ENCODE peak calls at places on chromosomes 16 and 17, in nine cellular contexts. One of them, this sample, is unnamed.

GRCh38 chr17:48597775-48598631 is 4.4 kb upstream of the HOXB5 start:
- DNase-seq in ascending aorta: peak; percentile 82
- DNase-seq in fibroblast of pulmonary artery: no peak
- DNase-seq in WTC11: no peak
- DNase-seq in GM12865: peak; percentile 34
- DNase-seq in dorsolateral prefrontal cortex: no peak
- DNase-seq in HCT116: no peak
- DNase-seq in nephron progenitor cell: peak; percentile 57
- DNase-seq in A549: no peak
- DNase-seq in this sample: peak; percentile 76

GRCh38 chr17:74563358-74563757 is 4.0 kb downstream of the CD300H start:
- DNase-seq in GM12865: no peak
- DNase-seq in HCT116: no peak
- DNase-seq in dorsolateral prefrontal cortex: no peak
- DNase-seq in WTC11: no peak
- DNase-seq in fibroblast of pulmonary artery: no peak
- DNase-seq in ascending aorta: no peak
- DNase-seq in nephron progenitor cell: no peak
- DNase-seq in A549: no peak
- DNase-seq in this sample: no peak

GRCh38 chr17:76560036-76560876 is 20.4 kb downstream of the PRCD start:
- DNase-seq in GM12865: peak; percentile 25
- DNase-seq in fibroblast of pulmonary artery: no peak
- DNase-seq in ascending aorta: no peak
- DNase-seq in WTC11: no peak
- DNase-seq in A549: no peak
- DNase-seq in nephron progenitor cell: no peak
- DNase-seq in HCT116: no peak
- DNase-seq in dorsolateral prefrontal cortex: no peak
- DNase-seq in this sample: no peak

GRCh38 chr17:21396237-21396636 is 20.1 kb downstream of the KCNJ12 start:
- DNase-seq in dorsolateral prefrontal cortex: no peak
- DNase-seq in nephron progenitor cell: no peak
- DNase-seq in fibroblast of pulmonary artery: no peak
- DNase-seq in HCT116: no peak
- DNase-seq in A549: no peak
- DNase-seq in ascending aorta: no peak
- DNase-seq in WTC11: no peak
- DNase-seq in GM12865: no peak
- DNase-seq in this sample: no peak

GRCh38 chr17:10698116-10698818 is 873 bp downstream of the ADPRM start:
- DNase-seq in HCT116: no peak
- DNase-seq in fibroblast of pulmonary artery: peak; percentile 24
- DNase-seq in nephron progenitor cell: no peak
- DNase-seq in GM12865: peak; percentile 14
- DNase-seq in dorsolateral prefrontal cortex: no peak
- DNase-seq in WTC11: no peak
- DNase-seq in ascending aorta: no peak
- DNase-seq in A549: peak; percentile 17
- DNase-seq in this sample: peak; percentile 26

GRCh38 chr17:41446806-41447205 is 6.0 kb upstream of the KRT38 start:
- DNase-seq in nephron progenitor cell: no peak
- DNase-seq in WTC11: no peak
- DNase-seq in A549: no peak
- DNase-seq in HCT116: no peak
- DNase-seq in dorsolateral prefrontal cortex: no peak
- DNase-seq in GM12865: no peak
- DNase-seq in ascending aorta: no peak
- DNase-seq in fibroblast of pulmonary artery: peak; percentile 69
- DNase-seq in this sample: no peak

GRCh38 chr17:68398731-68399637 is 58.3 kb downstream of the WIPI1 start:
- DNase-seq in A549: peak; percentile 96
- DNase-seq in HCT116: peak; percentile 72
- DNase-seq in GM12865: peak; percentile 80
- DNase-seq in nephron progenitor cell: peak; percentile 62
- DNase-seq in ascending aorta: no peak
- DNase-seq in dorsolateral prefrontal cortex: no peak
- DNase-seq in WTC11: peak; percentile 75
- DNase-seq in fibroblast of pulmonary artery: peak; percentile 83
- DNase-seq in this sample: peak; percentile 82

GRCh38 chr16:10868562-10869469 is 8.2 kb upstream of the CIITA start:
- DNase-seq in ascending aorta: no peak
- DNase-seq in nephron progenitor cell: no peak
- DNase-seq in GM12865: peak; percentile 79
- DNase-seq in WTC11: no peak
- DNase-seq in HCT116: no peak
- DNase-seq in fibroblast of pulmonary artery: no peak
- DNase-seq in A549: no peak
- DNase-seq in dorsolateral prefrontal cortex: peak; percentile 41
- DNase-seq in this sample: peak; percentile 65

GRCh38 chr16:90044111-90044551 is 24.9 kb upstream of the DBNDD1 start:
- DNase-seq in A549: peak; percentile 76
- DNase-seq in nephron progenitor cell: no peak
- DNase-seq in GM12865: no peak
- DNase-seq in ascending aorta: no peak
- DNase-seq in WTC11: no peak
- DNase-seq in fibroblast of pulmonary artery: no peak
- DNase-seq in dorsolateral prefrontal cortex: no peak
- DNase-seq in HCT116: peak; percentile 44
- DNase-seq in this sample: peak; percentile 15

GRCh38 chr16:22672830-22673210 is 141.1 kb upstream of the HS3ST2 start:
- DNase-seq in ascending aorta: peak; percentile 59
- DNase-seq in WTC11: no peak
- DNase-seq in A549: no peak
- DNase-seq in nephron progenitor cell: no peak
- DNase-seq in fibroblast of pulmonary artery: no peak
- DNase-seq in GM12865: no peak
- DNase-seq in dorsolateral prefrontal cortex: no peak
- DNase-seq in HCT116: no peak
- DNase-seq in this sample: no peak

DNA sequence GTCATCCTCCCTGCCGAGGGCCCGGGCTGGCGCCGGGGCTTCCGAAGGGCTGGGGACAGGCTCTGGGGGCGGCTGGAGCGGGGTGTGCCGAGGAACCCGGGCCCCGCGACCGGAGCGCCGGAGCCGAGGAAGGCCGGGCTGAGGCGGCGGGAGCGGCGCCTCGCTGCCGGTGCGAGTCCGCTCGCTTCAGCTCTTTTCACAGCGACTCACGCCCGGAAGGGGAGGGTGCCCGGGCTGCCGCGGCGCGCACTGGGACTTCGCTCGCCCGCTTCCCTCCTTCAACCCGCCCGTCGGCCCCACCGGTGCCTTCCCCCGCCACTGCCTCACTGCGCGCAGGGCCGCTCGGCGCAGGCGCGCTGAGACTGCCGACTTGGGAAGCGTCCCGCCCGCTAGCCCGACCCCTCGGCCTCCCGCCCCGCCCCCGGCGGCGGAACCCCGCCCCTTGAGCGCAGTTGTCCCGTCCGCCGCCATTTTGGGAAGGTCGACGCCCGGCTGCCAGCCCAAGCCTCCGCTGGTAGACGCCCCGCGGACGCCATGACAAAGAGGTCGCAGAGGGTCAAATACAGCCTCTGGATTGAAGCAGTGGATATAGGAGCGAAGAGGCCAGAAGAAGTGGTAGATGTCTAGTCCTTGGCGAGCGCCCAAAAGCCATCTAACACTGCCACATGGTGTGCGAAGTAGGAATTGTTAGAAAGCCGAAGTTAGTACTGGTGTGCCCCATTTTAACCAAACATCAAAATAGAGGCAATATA is at the start of gene UBE2G1:
- DNase-seq in ascending aorta: peak; percentile 99
- DNase-seq in A549: peak; percentile 99
- DNase-seq in dorsolateral prefrontal cortex: peak; percentile 97
- DNase-seq in fibroblast of pulmonary artery: peak; percentile 97
- DNase-seq in GM12865: peak; percentile 99
- DNase-seq in WTC11: peak; percentile 100
- DNase-seq in HCT116: peak; percentile 93
- DNase-seq in nephron progenitor cell: peak; percentile 100
- DNase-seq in this sample: peak; percentile 98
- TF ChIP-seq CTCF in ascending aorta: peak; percentile 21
- TF ChIP-seq CTCF in A549: peak; percentile 64
- TF ChIP-seq CTCF in dorsolateral prefrontal cortex: peak; percentile 33
- TF ChIP-seq CTCF in fibroblast of pulmonary artery: peak; percentile 23
- TF ChIP-seq CTCF in GM12865: peak; percentile 28
- TF ChIP-seq CTCF in WTC11: no peak
- TF ChIP-seq CTCF in HCT116: peak; percentile 38
- TF ChIP-seq CTCF in nephron progenitor cell: peak; percentile 29
- TF ChIP-seq CTCF in this sample: no peak

DNA sequence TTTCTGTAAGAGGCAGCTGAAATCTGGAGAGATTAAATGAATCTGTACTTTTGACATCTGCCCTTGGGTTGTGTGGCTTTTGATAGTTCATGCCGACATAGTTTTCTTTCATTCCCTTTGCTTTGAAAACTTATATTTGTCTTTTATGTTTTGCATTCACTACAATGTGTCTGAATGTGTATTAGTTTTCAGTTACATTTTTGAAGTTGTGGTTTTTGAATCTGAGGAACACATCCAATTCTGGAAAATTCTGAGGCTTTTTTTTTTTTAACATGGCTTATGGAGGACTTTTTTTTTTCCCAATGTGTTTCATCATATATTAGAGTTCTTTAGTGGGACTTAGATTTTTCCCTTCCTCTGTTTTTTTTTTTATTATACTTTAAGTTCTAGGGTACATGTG is 683.6 kb upstream of the SOX9 start:
- DNase-seq in GM12865: no peak
- DNase-seq in fibroblast of pulmonary artery: no peak
- DNase-seq in WTC11: no peak
- DNase-seq in nephron progenitor cell: no peak
- DNase-seq in ascending aorta: no peak
- DNase-seq in HCT116: no peak
- DNase-seq in A549: no peak
- DNase-seq in dorsolateral prefrontal cortex: no peak
- DNase-seq in this sample: no peak
- TF ChIP-seq CTCF in GM12865: no peak
- TF ChIP-seq CTCF in fibroblast of pulmonary artery: no peak
- TF ChIP-seq CTCF in WTC11: no peak
- TF ChIP-seq CTCF in nephron progenitor cell: no peak
- TF ChIP-seq CTCF in ascending aorta: no peak
- TF ChIP-seq CTCF in HCT116: no peak
- TF ChIP-seq CTCF in A549: no peak
- TF ChIP-seq CTCF in dorsolateral prefrontal cortex: no peak
- TF ChIP-seq CTCF in this sample: no peak

GRCh38 chr17:17983776-17984175 is 11.1 kb downstream of the DRC3 start:
- DNase-seq in HCT116: no peak
- DNase-seq in dorsolateral prefrontal cortex: no peak
- DNase-seq in fibroblast of pulmonary artery: no peak
- DNase-seq in ascending aorta: no peak
- DNase-seq in A549: no peak
- DNase-seq in WTC11: no peak
- DNase-seq in GM12865: no peak
- DNase-seq in nephron progenitor cell: no peak
- DNase-seq in this sample: no peak

GRCh38 chr17:17983376-17983775 is 10.7 kb downstream of the DRC3 start:
- DNase-seq in nephron progenitor cell: no peak
- DNase-seq in GM12865: no peak
- DNase-seq in WTC11: no peak
- DNase-seq in fibroblast of pulmonary artery: no peak
- DNase-seq in A549: no peak
- DNase-seq in HCT116: no peak
- DNase-seq in dorsolateral prefrontal cortex: no peak
- DNase-seq in ascending aorta: no peak
- DNase-seq in this sample: no peak

GRCh38 chr17:17985153-17985552 is 12.5 kb downstream of the DRC3 start:
- DNase-seq in A549: no peak
- DNase-seq in WTC11: no peak
- DNase-seq in ascending aorta: no peak
- DNase-seq in fibroblast of pulmonary artery: no peak
- DNase-seq in dorsolateral prefrontal cortex: no peak
- DNase-seq in HCT116: no peak
- DNase-seq in GM12865: no peak
- DNase-seq in nephron progenitor cell: no peak
- DNase-seq in this sample: no peak

GRCh38 chr17:17987187-17987896 is 14.7 kb downstream of the DRC3 start:
- DNase-seq in fibroblast of pulmonary artery: no peak
- DNase-seq in nephron progenitor cell: no peak
- DNase-seq in A549: no peak
- DNase-seq in GM12865: no peak
- DNase-seq in WTC11: no peak
- DNase-seq in HCT116: no peak
- DNase-seq in ascending aorta: no peak
- DNase-seq in dorsolateral prefrontal cortex: no peak
- DNase-seq in this sample: no peak

DNA sequence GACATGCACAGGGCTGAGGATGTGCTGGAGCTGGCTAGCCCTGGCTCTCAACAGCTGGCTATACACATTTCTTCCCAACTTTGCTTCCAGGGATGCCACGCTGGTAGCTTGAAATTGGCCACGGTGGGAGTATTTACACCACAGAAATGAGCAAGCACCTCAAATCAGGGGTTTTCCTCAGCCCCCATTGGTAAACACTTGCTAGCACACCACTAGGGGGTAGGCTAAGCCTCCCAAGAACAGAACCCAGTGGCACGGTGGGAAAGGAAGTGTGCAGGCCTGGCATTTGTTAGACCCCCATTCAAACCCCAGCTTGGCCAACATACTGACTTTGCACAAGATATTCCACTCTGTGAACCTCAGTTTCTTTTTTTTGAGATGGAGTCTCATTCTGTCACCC is 12.9 kb downstream of the DRC3 start:
- DNase-seq in fibroblast of pulmonary artery: peak; percentile 34
- DNase-seq in HCT116: no peak
- DNase-seq in ascending aorta: no peak
- DNase-seq in dorsolateral prefrontal cortex: no peak
- DNase-seq in GM12865: peak; percentile 44
- DNase-seq in WTC11: no peak
- DNase-seq in A549: no peak
- DNase-seq in nephron progenitor cell: no peak
- DNase-seq in this sample: no peak
- TF ChIP-seq CTCF in fibroblast of pulmonary artery: peak; percentile 36
- TF ChIP-seq CTCF in HCT116: peak; percentile 40
- TF ChIP-seq CTCF in ascending aorta: no peak
- TF ChIP-seq CTCF in dorsolateral prefrontal cortex: no peak
- TF ChIP-seq CTCF in GM12865: peak; percentile 46
- TF ChIP-seq CTCF in WTC11: peak; percentile 14
- TF ChIP-seq CTCF in A549: peak; percentile 28
- TF ChIP-seq CTCF in nephron progenitor cell: no peak
- TF ChIP-seq CTCF in this sample: peak; percentile 31

DNA sequence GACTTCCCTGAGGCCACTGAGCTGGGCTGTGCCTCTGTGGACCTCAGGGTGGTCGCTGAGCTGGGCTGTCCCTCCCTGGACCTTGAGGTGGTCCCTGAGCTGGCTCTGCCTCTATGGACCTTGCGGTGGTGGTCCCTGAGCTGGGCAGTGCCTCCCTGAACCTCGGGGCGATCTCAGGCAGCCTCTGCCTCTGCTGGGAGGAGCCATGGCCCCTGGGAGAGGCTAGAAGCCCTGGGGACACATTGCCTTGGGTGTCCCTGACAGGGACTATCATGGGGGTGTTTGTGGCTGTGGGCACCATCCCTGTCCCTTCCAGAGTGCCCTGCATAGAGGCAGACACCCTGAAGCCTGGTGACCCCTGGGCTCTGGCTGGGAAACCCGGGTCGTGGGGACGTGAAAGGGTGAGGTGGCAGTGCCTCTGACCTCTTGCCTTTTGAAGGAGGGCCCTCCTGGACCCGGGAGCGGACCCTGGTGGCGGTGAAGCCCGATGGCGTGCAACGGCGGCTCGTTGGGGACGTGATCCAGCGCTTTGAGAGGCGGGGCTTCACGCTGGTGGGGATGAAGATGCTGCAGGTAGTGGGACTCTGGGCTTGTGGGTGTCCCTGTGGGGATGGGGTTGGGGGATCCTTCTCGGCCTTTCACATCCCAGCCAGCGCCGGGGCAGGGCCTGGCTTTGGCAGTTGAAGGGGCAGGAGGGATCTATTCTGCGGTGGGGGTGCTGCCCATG is 1.7 kb downstream of the NME4 start:
- DNase-seq in GM12865: no peak
- DNase-seq in fibroblast of pulmonary artery: no peak
- DNase-seq in nephron progenitor cell: no peak
- DNase-seq in ascending aorta: no peak
- DNase-seq in A549: no peak
- DNase-seq in HCT116: no peak
- DNase-seq in dorsolateral prefrontal cortex: no peak
- DNase-seq in WTC11: peak; percentile 57
- DNase-seq in this sample: no peak
- TF ChIP-seq CTCF in GM12865: no peak
- TF ChIP-seq CTCF in fibroblast of pulmonary artery: no peak
- TF ChIP-seq CTCF in nephron progenitor cell: no peak
- TF ChIP-seq CTCF in ascending aorta: no peak
- TF ChIP-seq CTCF in A549: no peak
- TF ChIP-seq CTCF in HCT116: no peak
- TF ChIP-seq CTCF in dorsolateral prefrontal cortex: no peak
- TF ChIP-seq CTCF in WTC11: no peak
- TF ChIP-seq CTCF in this sample: no peak